ENCODE peak calls at places on chromosomes 5 and 9, in four cellular contexts. L, Q, Z and G are unnamed samples.

GRCh38 chr9:121326130-121326838 is 43.8 kb downstream of the STOM start:
- DNase-seq in L (peak), Q (peak), Z (peak), G (no peak)

GRCh38 chr9:92001244-92001643 is 51.2 kb upstream of the ROR2 start:
- DNase-seq in L (no peak), Q (peak), Z (no peak), G (peak)

GRCh38 chr9:111959960-111960359 is 63.3 kb downstream of the UGCG start:
- DNase-seq in Z (peak), Q (no peak), L (no peak), G (no peak)

GRCh38 chr9:133589454-133590227 is 19.5 kb downstream of the FAM163B start:
- DNase-seq in Z (no peak), Q (no peak), L (no peak), G (no peak)

GRCh38 chr5:80516826-80517225 is 28.9 kb downstream of the FAM151B start:
- DNase-seq in L (no peak), Z (peak), Q (no peak), G (no peak)

GRCh38 chr9:138082918-138083636 is 205.5 kb downstream of the CACNA1B start:
- DNase-seq in L (peak), Q (peak), Z (no peak), G (peak)

GRCh38 chr5:127004721-127005120 is 25.6 kb downstream of the MARCHF3 start:
- DNase-seq in Z (no peak), L (no peak), Q (no peak), G (no peak)

GRCh38 chr5:172504736-172505402 is 50.5 kb upstream of the SH3PXD2B start:
- DNase-seq in Q (peak), Z (peak), L (no peak), G (peak)

GRCh38 chr5:98905857-98906688 is 22.7 kb downstream of the CHD1 start:
- DNase-seq in L (no peak), Q (no peak), Z (peak), G (no peak)

GRCh38 chr9:106069241-106069640 is 374.9 kb downstream of the TMEM38B start:
- DNase-seq in L (no peak), Q (no peak), Z (no peak), G (no peak)

GRCh38 chr5:96093340-96093739 is 131.7 kb upstream of the ELL2 start:
- DNase-seq in L (peak), Q (no peak), Z (no peak), G (no peak)

DNA sequence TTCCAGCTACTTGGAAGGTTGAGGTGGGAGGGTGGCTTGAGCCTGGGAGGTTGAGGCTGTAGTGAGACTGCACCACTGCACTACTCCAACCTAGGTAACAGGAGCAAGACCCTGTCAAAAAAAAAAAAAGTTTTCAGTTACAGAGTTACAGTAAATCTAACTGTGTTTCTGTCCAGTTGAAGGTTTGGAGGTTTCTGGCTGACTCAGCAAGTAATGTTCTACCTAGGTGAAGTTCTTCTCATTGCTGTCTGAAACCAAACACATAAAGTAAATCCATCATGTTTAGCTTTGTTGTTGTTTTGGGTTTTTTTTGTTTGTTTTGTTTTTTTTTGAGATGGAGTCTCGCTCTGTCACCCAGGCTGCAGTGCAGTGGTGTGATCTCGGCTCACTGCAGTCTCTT is 7.9 kb upstream of the ANKHD1 start:
- DNase-seq in Q (no peak), L (no peak), Z (no peak), G (no peak)
- TF ChIP-seq CTCF in Q (no peak), L (no peak), Z (no peak), G (no peak)

DNA sequence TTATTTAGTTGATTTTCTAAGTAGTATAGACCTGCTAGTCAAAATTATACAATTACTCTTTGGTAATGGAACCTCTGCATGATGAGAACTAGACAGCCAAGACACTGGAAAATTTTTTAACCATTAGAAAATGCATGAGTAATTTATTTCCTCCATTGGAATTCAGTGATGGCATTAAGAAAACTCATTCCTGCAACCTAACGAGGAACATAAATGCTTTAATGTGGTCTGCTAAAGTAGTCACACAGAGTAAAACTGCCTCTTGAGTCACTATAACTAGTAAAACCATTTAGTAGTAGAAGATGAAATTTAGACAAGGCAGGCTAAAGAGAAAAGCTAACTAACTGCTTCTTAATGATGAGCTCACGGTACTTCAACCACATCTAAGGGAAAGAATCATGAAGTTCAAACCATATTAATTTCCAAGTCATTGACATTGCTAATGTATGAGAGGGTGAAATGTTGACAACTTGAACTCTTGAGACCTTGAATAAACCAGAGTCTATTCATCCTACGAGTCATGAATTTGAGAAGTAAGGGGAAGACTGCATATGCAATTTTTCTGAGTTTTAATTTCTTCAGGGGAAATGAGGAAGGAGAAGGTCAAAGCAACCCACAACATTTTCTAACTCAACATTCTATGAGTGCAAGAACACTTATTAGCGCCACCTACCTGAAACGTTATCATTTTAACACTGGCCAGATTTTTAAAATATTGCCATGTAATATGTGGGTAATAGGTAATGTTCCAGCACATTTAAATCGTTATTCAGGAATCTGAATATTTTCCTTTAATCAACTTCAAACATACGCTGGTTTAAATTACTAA is 74.4 kb downstream of the GLIS3 start:
- DNase-seq in L (no peak), Q (no peak), Z (peak), G (no peak)
- TF ChIP-seq CTCF in L (no peak), Q (no peak), Z (peak), G (no peak)

GRCh38 chr5:53956632-53957031 is 353.7 kb downstream of the ARL15 start:
- DNase-seq in Z (no peak), Q (no peak), L (no peak), G (no peak)
- TF ChIP-seq CTCF in Z (no peak), Q (no peak), L (no peak), G (no peak)

GRCh38 chr5:105506692-105507277 is 1944.2 kb upstream of the NUDT12 start:
- DNase-seq in Q (no peak), L (no peak), Z (no peak), G (no peak)
- TF ChIP-seq CTCF in Q (no peak), L (no peak), Z (no peak), G (peak)